ENCODE peak calls at places on chromosomes 11 and 22, in six cellular contexts. L is body of pancreas; E is ovary; Z is Karpas-422; I is CD4-positive, CD25-positive, alpha-beta regulatory T cell; F is colonic mucosa. D is an unnamed sample. For H3K4me1, the result is how much of the 10 kb centered on the place peaks cover.

GRCh38 chr22:20804650-20805049 is 30.7 kb downstream of the SERPIND1 start:
- DNase-seq in L (no peak), E (no peak), Z (no peak), I (no peak), F (no peak), D (no peak)

GRCh38 chr11:83238111-83238510 is 44.6 kb downstream of the ANKRD42 start:
- DNase-seq in L (no peak), E (no peak), Z (no peak), I (no peak), F (no peak), D (no peak)

GRCh38 chr11:86515297-86516094 is 140.8 kb downstream of the CCDC81 start:
- DNase-seq in L (peak), E (no peak), Z (no peak), I (no peak), F (no peak), D (no peak)

GRCh38 chr22:21902296-21903087 is 35.0 kb upstream of the MAPK1 start:
- DNase-seq in L (no peak), E (no peak), Z (no peak), I (no peak), F (no peak), D (no peak)

GRCh38 chr11:111334495-111335123 is 36.3 kb downstream of the POU2AF3 start:
- DNase-seq in L (peak), E (no peak), Z (no peak), I (no peak), F (peak), D (no peak)

GRCh38 chr11:94638278-94638901 is 71.2 kb downstream of the PIWIL4 start:
- DNase-seq in L (no peak), E (no peak), Z (no peak), I (no peak), F (no peak), D (no peak)

GRCh38 chr11:69383372-69383771 is 89.4 kb downstream of the MYEOV start:
- DNase-seq in L (no peak), E (no peak), Z (no peak), I (no peak), F (no peak), D (no peak)

GRCh38 chr11:17746096-17746495 is 11.5 kb downstream of the KCNC1 start:
- DNase-seq in L (no peak), E (no peak), Z (no peak), I (no peak), F (no peak), D (no peak)

GRCh38 chr11:1472180-1473005 is 14.2 kb downstream of the MOB2 start:
- DNase-seq in L (no peak), E (peak), Z (no peak), I (no peak), F (no peak), D (no peak)

GRCh38 chr11:2173150-2173693 is 1.6 kb upstream of the TH start:
- DNase-seq in L (no peak), E (no peak), Z (no peak), I (no peak), F (no peak), D (peak)

GRCh38 chr11:123055132-123055924 is 6.6 kb downstream of the HSPA8 start:
- DNase-seq in L (no peak), E (no peak), Z (peak), I (no peak), F (no peak), D (no peak)

GRCh38 chr11:44383246-44383645 is 73.3 kb upstream of the ALX4 start:
- DNase-seq in L (no peak), E (no peak), Z (no peak), I (no peak), F (no peak), D (no peak)

GRCh38 chr22:40342521-40342920 is 3.8 kb upstream of the ADSL start:
- DNase-seq in L (no peak), E (no peak), Z (no peak), I (no peak), F (no peak), D (no peak)

GRCh38 chr22:30132290-30132996 is 52.2 kb downstream of the HORMAD2 start:
- DNase-seq in L (no peak), E (no peak), Z (no peak), I (no peak), F (no peak), D (no peak)

GRCh38 chr22:37416806-37417205 is 10.5 kb downstream of the ELFN2 start:
- DNase-seq in L (no peak), E (no peak), Z (no peak), I (no peak), F (no peak), D (no peak)

GRCh38 chr11:36055356-36055755 is 111.5 kb downstream of the LDLRAD3 start:
- DNase-seq in L (no peak), E (no peak), Z (no peak), I (no peak), F (no peak), D (no peak)

GRCh38 chr11:75981546-75981945 is 166.5 kb downstream of the UVRAG start:
- DNase-seq in L (no peak), E (no peak), Z (no peak), I (no peak), F (no peak), D (no peak)

GRCh38 chr11:75982309-75982708 is 167.3 kb downstream of the UVRAG start:
- DNase-seq in L (no peak), E (no peak), Z (no peak), I (no peak), F (no peak), D (no peak)

GRCh38 chr11:75980031-75980430 is 165.0 kb downstream of the UVRAG start:
- DNase-seq in L (no peak), E (no peak), Z (no peak), I (no peak), F (no peak), D (no peak)
- H3K4me3 ChIP-seq in L (no peak), E (no peak), Z (no peak), I (no peak), F (no peak), D (no peak)

GRCh38 chr11:7599209-7599608 is 74.1 kb downstream of the CYB5R2 start:
- DNase-seq in L (no peak), E (no peak), Z (no peak), I (no peak), F (no peak), D (no peak)
- H3K4me1 ChIP-seq in L (half or more), E (under half), Z (under half), I (under half), F (under half), D (under half)

GRCh38 chr11:12075822-12076821 is 34.3 kb upstream of the MICAL2 start:
- DNase-seq in L (peak), E (no peak), Z (no peak), I (no peak), F (no peak), D (no peak)
- H3K4me3 ChIP-seq in L (no peak), E (no peak), Z (no peak), I (no peak), F (no peak), D (no peak)

GRCh38 chr11:103631841-103632240 is 404.6 kb upstream of the DDI1 start:
- DNase-seq in L (no peak), E (no peak), Z (no peak), I (no peak), F (no peak), D (no peak)
- H3K4me1 ChIP-seq in L (under half), E (under half), Z (under half), I (under half), F (under half), D (under half)

GRCh38 chr11:129374993-129375721 is 491 bp upstream of the BARX2 start:
- DNase-seq in L (peak), E (no peak), Z (no peak), I (no peak), F (peak), D (no peak)
- H3K4me3 ChIP-seq in L (peak), E (peak), Z (no peak), I (no peak), F (peak), D (no peak)

GRCh38 chr11:10865837-10866270 is 8.0 kb upstream of the ZBED5 start:
- DNase-seq in L (no peak), E (no peak), Z (no peak), I (no peak), F (no peak), D (no peak)

GRCh38 chr11:10872097-10872496 is 14.2 kb upstream of the ZBED5 start:
- DNase-seq in L (no peak), E (no peak), Z (no peak), I (no peak), F (no peak), D (no peak)

GRCh38 chr11:10864688-10865087 is 6.8 kb upstream of the ZBED5 start:
- DNase-seq in L (no peak), E (no peak), Z (no peak), I (no peak), F (no peak), D (no peak)

GRCh38 chr11:10866893-10867331 is 9.1 kb upstream of the ZBED5 start:
- DNase-seq in L (no peak), E (no peak), Z (no peak), I (no peak), F (no peak), D (no peak)

DNA sequence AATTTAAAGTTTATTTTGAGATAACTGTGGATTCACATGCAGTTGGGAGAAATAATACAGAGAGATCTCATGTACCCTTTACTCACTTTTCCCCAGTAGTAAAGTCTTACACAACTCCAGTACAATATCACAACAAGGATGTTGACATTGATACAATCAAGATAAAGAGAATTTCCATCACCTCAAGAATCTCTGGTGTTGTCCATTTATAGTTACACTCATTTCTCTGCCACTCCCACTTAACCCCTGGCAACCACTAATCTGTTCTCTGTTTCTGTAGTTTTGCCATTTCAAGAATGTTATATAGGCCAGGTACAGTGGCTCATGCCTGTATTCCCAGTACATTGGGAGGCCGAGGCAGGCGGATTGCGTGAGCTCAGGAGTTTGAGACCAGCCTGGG is 10.5 kb upstream of the ZBED5 start:
- DNase-seq in L (no peak), E (no peak), Z (no peak), I (no peak), F (no peak), D (no peak)
- H3K4me1 ChIP-seq in L (under half), E (under half), Z (under half), I (under half), F (under half), D (under half)

D was measured in OCI-LY7.